ENCODE peak calls at places on chromosomes 12 and 14, in four cellular contexts. Z is K562, O is IMR-90, I is A549. V is an unnamed sample.

GRCh38 chr14:104563742-104564615 is 15.6 kb upstream of the C14orf180 start:
- DNase-seq in Z (peak; percentile 68), O (peak; percentile 34), I (peak; percentile 95), V (no peak)

GRCh38 chr14:50003213-50004021 is 110.5 kb downstream of the ARF6 start:
- DNase-seq in Z (peak; percentile 93), O (peak; percentile 35), I (peak; percentile 80), V (peak; percentile 60)

GRCh38 chr14:87944987-87945604 is 47.9 kb downstream of the GALC start:
- DNase-seq in Z (peak; percentile 55), O (peak; percentile 68), I (no peak), V (no peak)

GRCh38 chr12:19428261-19428660 is 11.0 kb upstream of the AEBP2 start:
- DNase-seq in Z (no peak), O (no peak), I (no peak), V (no peak)

GRCh38 chr12:99619389-99620158 is 28.0 kb upstream of the GARIN6 start:
- DNase-seq in Z (peak; percentile 12), O (peak; percentile 4), I (no peak), V (no peak)

GRCh38 chr12:114286145-114286544 is 119.8 kb downstream of the TBX5 start:
- DNase-seq in Z (no peak), O (no peak), I (no peak), V (no peak)

GRCh38 chr14:53034036-53034435 is 83.2 kb upstream of the FERMT2 start:
- DNase-seq in Z (no peak), O (no peak), I (no peak), V (no peak)

GRCh38 chr12:6141048-6141447 is 16.6 kb upstream of the VWF start:
- DNase-seq in Z (no peak), O (peak; percentile 70), I (no peak), V (no peak)

GRCh38 chr14:61864329-61864898 is 102.2 kb downstream of the SNAPC1 start:
- DNase-seq in Z (no peak), O (no peak), I (no peak), V (no peak)

GRCh38 chr12:115749071-115749470 is 528.4 kb downstream of the MED13L start:
- DNase-seq in Z (no peak), O (no peak), I (no peak), V (no peak)

GRCh38 chr12:52305921-52306705 is 14.8 kb upstream of the KRT81 start:
- DNase-seq in Z (no peak), O (no peak), I (peak; percentile 30), V (no peak)

GRCh38 chr12:66065623-66066022 is 64.9 kb downstream of the LLPH start:
- DNase-seq in Z (no peak), O (peak; percentile 49), I (no peak), V (no peak)

GRCh38 chr14:64502476-64503183 is 1.0 kb downstream of the ZBTB25 start:
- DNase-seq in Z (peak; percentile 57), O (peak; percentile 16), I (no peak), V (no peak)

GRCh38 chr12:69059465-69060457 is 126.8 kb upstream of the CPM start:
- DNase-seq in Z (peak; percentile 5), O (peak; percentile 96), I (peak; percentile 47), V (no peak)

GRCh38 chr12:104057771-104058197 is 6.5 kb upstream of the HCFC2 start:
- DNase-seq in Z (peak; percentile 35), O (peak; percentile 37), I (no peak), V (no peak)

GRCh38 chr12:92945659-92946220 is 16.6 kb upstream of the EEA1 start:
- DNase-seq in Z (no peak), O (no peak), I (no peak), V (no peak)

GRCh38 chr12:65740873-65741600 is 83.2 kb upstream of the HMGA2 start:
- DNase-seq in Z (peak; percentile 72), O (peak; percentile 74), I (peak; percentile 82), V (no peak)

GRCh38 chr14:23895480-23895879 is 58.1 kb upstream of the DHRS4 start:
- DNase-seq in Z (peak; percentile 13), O (no peak), I (no peak), V (no peak)

GRCh38 chr12:111276189-111276588 is 92.7 kb downstream of the PHETA1 start:
- DNase-seq in Z (no peak), O (peak; percentile 5), I (no peak), V (no peak)

GRCh38 chr14:79404874-79405273 is 806.4 kb downstream of the DIO2 start:
- DNase-seq in Z (no peak), O (peak; percentile 31), I (no peak), V (no peak)

GRCh38 chr14:92437729-92438280 is 75.8 kb upstream of the RIN3 start:
- DNase-seq in Z (no peak), O (no peak), I (no peak), V (peak; percentile 45)

GRCh38 chr12:34393086-34393820 is 371.0 kb downstream of the ALG10 start:
- DNase-seq in Z (no peak), O (no peak), I (no peak), V (no peak)

GRCh38 chr12:45989857-45990467 is 412 bp downstream of the SCAF11 start:
- DNase-seq in Z (peak; percentile 77), O (peak; percentile 47), I (no peak), V (no peak)

GRCh38 chr12:9647825-9648700 is 21.4 kb upstream of the CLEC2D start:
- DNase-seq in Z (peak; percentile 91), O (peak; percentile 69), I (peak; percentile 83), V (peak; percentile 89)

GRCh38 chr12:124592050-124592449 is 24.6 kb upstream of the NCOR2 start:
- DNase-seq in Z (no peak), O (peak; percentile 73), I (no peak), V (no peak)

GRCh38 chr12:111066744-111067437 is 146.5 kb upstream of the MYL2 start:
- DNase-seq in Z (peak; percentile 28), O (no peak), I (peak; percentile 44), V (no peak)

GRCh38 chr12:116892318-116892717 is 11.1 kb upstream of the HRK start:
- DNase-seq in Z (peak; percentile 45), O (no peak), I (no peak), V (no peak)

GRCh38 chr12:107594995-107595394 is 90.6 kb upstream of the PWP1 start:
- DNase-seq in Z (no peak), O (peak; percentile 55), I (no peak), V (no peak)

GRCh38 chr12:38141861-38142260 is 174.7 kb upstream of the ALG10B start:
- DNase-seq in Z (no peak), O (no peak), I (no peak), V (no peak)

GRCh38 chr14:45698462-45699134 is 445.6 kb upstream of the MIS18BP1 start:
- DNase-seq in Z (no peak), O (no peak), I (no peak), V (no peak)

GRCh38 chr12:65935906-65936528 is 111.7 kb downstream of the HMGA2 start:
- DNase-seq in Z (no peak), O (no peak), I (no peak), V (no peak)

GRCh38 chr14:63174760-63175191 is 29.5 kb upstream of the RHOJ start:
- DNase-seq in Z (peak; percentile 5), O (peak; percentile 76), I (peak; percentile 25), V (no peak)

GRCh38 chr14:25001096-25001982 is 48.6 kb downstream of the STXBP6 start:
- DNase-seq in Z (no peak), O (peak; percentile 31), I (no peak), V (no peak)

GRCh38 chr12:5043589-5044419 is at the start of gene KCNA5:
- DNase-seq in Z (no peak), O (no peak), I (no peak), V (no peak)

GRCh38 chr14:49946320-49947141 is 53.6 kb downstream of the ARF6 start:
- DNase-seq in Z (peak; percentile 20), O (peak; percentile 68), I (peak; percentile 76), V (no peak)

GRCh38 chr12:4743046-4743445 is 22.8 kb downstream of the GALNT8 start:
- DNase-seq in Z (no peak), O (no peak), I (no peak), V (no peak)

GRCh38 chr14:30006695-30007094 is 79.0 kb upstream of the PRKD1 start:
- DNase-seq in Z (no peak), O (no peak), I (no peak), V (no peak)

GRCh38 chr12:33052141-33053051 is 155.8 kb upstream of the PKP2 start:
- DNase-seq in Z (no peak), O (no peak), I (no peak), V (no peak)

GRCh38 chr12:15163577-15163976 is 57.6 kb downstream of the RERG start:
- DNase-seq in Z (no peak), O (no peak), I (no peak), V (no peak)
- TF ChIP-seq RCOR1 in Z (no peak), O (no peak), I (no peak), V (no peak)

GRCh38 chr12:22304341-22304740 is 30.2 kb downstream of the ST8SIA1 start:
- DNase-seq in Z (no peak), O (no peak), I (no peak), V (no peak)

GRCh38 chr12:22299294-22299912 is 35.1 kb downstream of the ST8SIA1 start:
- DNase-seq in Z (no peak), O (no peak), I (no peak), V (no peak)
- TF ChIP-seq ELK1 in Z (no peak), O (no peak), I (no peak), V (no peak)

GRCh38 chr12:78388461-78388860 is 476.1 kb upstream of the SYT1 start:
- DNase-seq in Z (no peak), O (no peak), I (no peak), V (no peak)
- TF ChIP-seq RCOR1 in Z (no peak), O (no peak), I (no peak), V (no peak)

DNA sequence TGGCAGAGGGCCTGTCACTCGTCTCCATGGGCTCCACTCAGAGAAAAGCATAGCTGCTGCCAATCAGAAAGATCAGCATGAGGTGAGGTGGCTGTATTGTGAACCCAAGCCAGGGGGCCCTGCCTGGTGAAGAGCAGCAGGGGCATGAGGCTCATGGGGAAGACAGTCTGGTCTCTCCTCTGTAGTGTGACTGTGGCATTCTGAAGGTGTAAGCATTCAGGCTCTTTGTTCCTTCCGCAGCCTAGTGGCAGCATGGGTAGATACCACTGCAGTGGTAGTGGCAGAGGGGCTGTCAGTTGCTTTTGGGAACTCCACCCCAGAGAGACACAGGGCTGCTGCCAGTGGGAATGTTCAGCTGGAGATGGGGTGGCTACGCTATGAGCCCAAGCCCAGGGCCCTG is 5.1 kb upstream of the CLEC4D start:
- DNase-seq in Z (no peak), O (no peak), I (no peak), V (no peak)
- TF ChIP-seq ELK1 in Z (no peak), O (no peak), I (no peak), V (no peak)

DNA sequence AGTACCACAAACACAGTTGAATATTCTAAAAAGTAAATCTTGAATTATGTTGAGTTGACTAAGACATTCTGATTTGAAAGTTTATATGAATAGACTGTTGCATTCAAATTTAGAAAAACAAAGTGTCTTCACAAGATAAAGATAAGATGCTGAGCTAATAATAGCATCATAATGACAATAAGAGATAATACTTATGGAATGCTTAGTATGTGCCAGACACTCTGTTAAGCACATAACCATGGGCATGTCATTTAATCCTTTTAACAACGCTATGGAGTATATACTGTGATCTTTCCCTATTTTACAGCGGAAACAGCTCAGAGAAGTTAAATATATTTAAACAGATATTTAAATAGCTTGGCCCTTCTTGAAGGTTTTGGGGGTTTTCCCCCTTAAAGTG is 163.4 kb downstream of the SRGAP1 start:
- DNase-seq in Z (no peak), O (peak; percentile 57), I (no peak), V (no peak)
- TF ChIP-seq RCOR1 in Z (no peak), O (no peak), I (no peak), V (no peak)